ENCODE peak calls at places on chromosomes 1 and 21, in six cellular contexts. S is breast epithelium, W is MM.1S, V is transverse colon, N is fibroblast of mammary gland, M is WTC11. R is an unnamed sample.

GRCh38 chr21:42056996-42057689 is 14.0 kb upstream of the UMODL1 start:
- DNase-seq in N (peak), S (peak), W (no peak), V (peak), M (no peak), R (peak)

GRCh38 chr21:34936299-34936698 is 112.8 kb downstream of the RUNX1 start:
- DNase-seq in N (peak), S (no peak), M (no peak), V (no peak), W (no peak), R (no peak)

GRCh38 chr1:166933633-166934032 is 41.7 kb downstream of the ILDR2 start:
- DNase-seq in M (no peak), V (no peak), S (no peak), W (no peak), N (no peak), R (no peak)

GRCh38 chr1:43653339-43653738 is 3.4 kb downstream of the KDM4A start:
- DNase-seq in W (peak), M (peak), N (peak), S (no peak), V (no peak), R (peak)

GRCh38 chr1:43531453-43531905 is 796 bp downstream of the PTPRF start:
- DNase-seq in M (peak), S (no peak), N (no peak), W (no peak), V (peak), R (no peak)

GRCh38 chr1:211484738-211485479 is 7.1 kb downstream of the RD3 start:
- DNase-seq in N (no peak), W (no peak), S (no peak), V (no peak), M (no peak), R (no peak)

GRCh38 chr21:38297193-38297592 is 40.4 kb downstream of the KCNJ15 start:
- DNase-seq in W (no peak), V (no peak), S (peak), N (peak), M (no peak), R (peak)

GRCh38 chr1:94807742-94808491 is 12.2 kb upstream of the SLC44A3 start:
- DNase-seq in V (peak), M (no peak), N (no peak), S (no peak), W (no peak), R (no peak)

GRCh38 chr1:227947678-227948492 is at the start of gene WNT9A:
- DNase-seq in V (peak), N (peak), S (no peak), M (peak), W (no peak), R (peak)

GRCh38 chr1:163875214-163875926 is 553.6 kb downstream of the NUF2 start:
- DNase-seq in V (peak), W (no peak), S (no peak), N (peak), M (no peak), R (peak)

GRCh38 chr21:28960245-28960644 is 32.4 kb downstream of the LTN1 start:
- DNase-seq in N (no peak), S (no peak), V (no peak), M (no peak), W (no peak), R (no peak)

GRCh38 chr1:167757433-167758309 is 35.9 kb downstream of the MPZL1 start:
- DNase-seq in V (no peak), N (no peak), S (no peak), W (no peak), M (no peak), R (no peak)

GRCh38 chr1:32972814-32973428 is 8.3 kb upstream of the RNF19B start:
- DNase-seq in S (peak), W (no peak), V (peak), N (no peak), M (peak), R (no peak)

GRCh38 chr1:114490235-114490634 is 20.8 kb downstream of the TRIM33 start:
- DNase-seq in N (no peak), S (no peak), W (no peak), V (no peak), M (no peak), R (no peak)

GRCh38 chr1:42913426-42914091 is 45.1 kb downstream of the SLC2A1 start:
- DNase-seq in N (peak), V (peak), S (no peak), M (peak), W (peak), R (peak)

GRCh38 chr21:33554982-33555344 is 12.1 kb downstream of the SON start:
- DNase-seq in S (no peak), W (no peak), M (no peak), V (no peak), N (no peak), R (no peak)

GRCh38 chr21:44261191-44261631 is 486 bp downstream of the DNMT3L start:
- DNase-seq in V (no peak), N (no peak), W (no peak), S (no peak), M (no peak), R (no peak)

GRCh38 chr1:110134050-110134595 is 16.2 kb upstream of the SLC6A17 start:
- DNase-seq in N (no peak), S (no peak), V (no peak), M (no peak), W (no peak), R (no peak)

GRCh38 chr1:86522230-86522629 is 24.6 kb upstream of the CLCA4 start:
- DNase-seq in M (no peak), V (no peak), W (no peak), S (no peak), N (peak), R (no peak)

GRCh38 chr1:8660455-8660854 is 157.0 kb downstream of the RERE start:
- DNase-seq in N (peak), V (no peak), S (no peak), M (no peak), W (no peak), R (peak)

GRCh38 chr1:161082996-161083742 is 6.2 kb downstream of the NECTIN4 start:
- DNase-seq in N (peak), S (peak), M (no peak), V (peak), W (no peak), R (peak)

GRCh38 chr1:160129046-160129445 is 13.5 kb downstream of the ATP1A2 start:
- DNase-seq in S (no peak), V (no peak), N (peak), W (no peak), M (no peak), R (peak)

GRCh38 chr21:40689816-40690215 is 157.1 kb downstream of the DSCAM start:
- DNase-seq in N (no peak), V (no peak), W (no peak), M (no peak), S (no peak), R (no peak)

GRCh38 chr1:244027491-244027890 is 23.6 kb upstream of the ZBTB18 start:
- DNase-seq in N (no peak), S (no peak), V (no peak), M (no peak), W (no peak), R (no peak)

GRCh38 chr1:66132324-66132723 is 339.6 kb downstream of the PDE4B start:
- DNase-seq in V (no peak), M (no peak), N (no peak), S (no peak), W (no peak), R (no peak)

GRCh38 chr1:119626841-119627240 is 21.2 kb downstream of the ZNF697 start:
- DNase-seq in V (no peak), N (peak), M (no peak), S (no peak), W (no peak), R (peak)

GRCh38 chr1:25743164-25744139 is 56.5 kb upstream of the SELENON start:
- DNase-seq in S (peak), V (peak), M (no peak), W (no peak), N (peak), R (no peak)

GRCh38 chr1:151720190-151720953 is 950 bp upstream of the RIIAD1 start:
- DNase-seq in M (no peak), S (no peak), N (no peak), W (peak), V (no peak), R (no peak)

GRCh38 chr1:55064861-55065263 is 25.5 kb downstream of the PCSK9 start:
- DNase-seq in M (no peak), S (peak), V (no peak), N (peak), W (no peak), R (peak)

GRCh38 chr21:33201945-33202344 is 27.8 kb upstream of the IFNAR2 start:
- DNase-seq in V (peak), S (no peak), M (no peak), N (no peak), W (no peak), R (no peak)

GRCh38 chr1:155064109-155064812 is 721 bp downstream of the EFNA4 start:
- DNase-seq in V (peak), W (peak), N (no peak), S (no peak), M (no peak), R (peak)

GRCh38 chr1:95223110-95223509 is 10.9 kb upstream of the RWDD3 start:
- DNase-seq in S (no peak), W (no peak), V (no peak), M (no peak), N (peak), R (peak)

GRCh38 chr1:41925712-41926111 is 7.0 kb upstream of the HIVEP3 start:
- DNase-seq in S (no peak), M (no peak), V (no peak), N (peak), W (no peak), R (no peak)

GRCh38 chr1:225567789-225568188 is 85.1 kb downstream of the ENAH start:
- DNase-seq in V (no peak), S (no peak), N (peak), M (no peak), W (no peak), R (peak)
- TF ChIP-seq CTCF in V (no peak), S (no peak), N (peak), M (no peak), W (no peak), R (peak)

GRCh38 chr1:6547301-6547700 is 7.0 kb downstream of the NOL9 start:
- DNase-seq in N (peak), S (no peak), W (no peak), M (no peak), V (no peak), R (peak)
- TF ChIP-seq CTCF in N (no peak), S (no peak), W (no peak), M (no peak), V (no peak), R (no peak)

GRCh38 chr1:156491151-156491949 is 9.2 kb downstream of the MEF2D start:
- DNase-seq in M (no peak), V (no peak), N (no peak), S (no peak), W (no peak), R (no peak)

GRCh38 chr1:156489166-156489934 is 11.2 kb downstream of the MEF2D start:
- DNase-seq in V (no peak), S (no peak), N (no peak), M (peak), W (peak), R (no peak)

GRCh38 chr1:156492013-156492590 is 8.5 kb downstream of the MEF2D start:
- DNase-seq in N (no peak), W (no peak), S (no peak), V (no peak), M (no peak), R (no peak)

GRCh38 chr1:156489935-156490293 is 10.7 kb downstream of the MEF2D start:
- DNase-seq in M (no peak), N (no peak), S (no peak), W (no peak), V (no peak), R (no peak)

GRCh38 chr1:156490401-156491032 is 10.1 kb downstream of the MEF2D start:
- DNase-seq in V (peak), S (no peak), W (peak), M (peak), N (peak), R (peak)
- TF ChIP-seq CTCF in V (no peak), S (no peak), W (peak), M (no peak), N (peak), R (no peak)

GRCh38 chr1:16900771-16901170 is 5.0 kb downstream of the RNU1-2 start:
- DNase-seq in S (no peak), V (no peak), W (no peak), M (no peak), N (no peak), R (no peak)
- TF ChIP-seq CTCF in S (no peak), V (peak), W (peak), M (no peak), N (peak), R (no peak)